ENCODE peak calls at places on chromosomes 7 and 10, in five cellular contexts. One of them, this sample, is unnamed. For H3K27me3, the result is how much of the 10 kb centered on the place peaks cover.

GRCh38 chr10:58044072-58044471 is 223.6 kb downstream of the IPMK start:
- DNase-seq in hepatocyte: no peak
- DNase-seq in AG04450: peak
- DNase-seq in breast epithelium: no peak
- DNase-seq in PC-9: no peak
- DNase-seq in this sample: no peak

GRCh38 chr10:992523-993340 is 4.5 kb downstream of the GTPBP4 start:
- DNase-seq in breast epithelium: no peak
- DNase-seq in AG04450: no peak
- DNase-seq in PC-9: no peak
- DNase-seq in hepatocyte: no peak
- DNase-seq in this sample: no peak

GRCh38 chr7:140671966-140672365 is 779 bp upstream of the ADCK2 start:
- DNase-seq in hepatocyte: no peak
- DNase-seq in AG04450: no peak
- DNase-seq in breast epithelium: no peak
- DNase-seq in PC-9: no peak
- DNase-seq in this sample: no peak

GRCh38 chr10:55747244-55747643 is 613.8 kb downstream of the ZWINT start:
- DNase-seq in breast epithelium: no peak
- DNase-seq in AG04450: no peak
- DNase-seq in hepatocyte: peak
- DNase-seq in PC-9: no peak
- DNase-seq in this sample: no peak

GRCh38 chr7:43199761-43200160 is 87.3 kb downstream of the HECW1 start:
- DNase-seq in PC-9: no peak
- DNase-seq in breast epithelium: no peak
- DNase-seq in AG04450: no peak
- DNase-seq in hepatocyte: no peak
- DNase-seq in this sample: no peak

GRCh38 chr7:130961128-130961601 is 227.2 kb upstream of the KLF14 start:
- DNase-seq in hepatocyte: no peak
- DNase-seq in AG04450: no peak
- DNase-seq in breast epithelium: no peak
- DNase-seq in PC-9: peak
- DNase-seq in this sample: no peak

GRCh38 chr10:13051126-13051694 is 48.8 kb upstream of the OPTN start:
- DNase-seq in PC-9: no peak
- DNase-seq in AG04450: no peak
- DNase-seq in hepatocyte: no peak
- DNase-seq in breast epithelium: no peak
- DNase-seq in this sample: no peak

GRCh38 chr7:137209151-137209822 is 134.2 kb downstream of the PTN start:
- DNase-seq in breast epithelium: no peak
- DNase-seq in AG04450: no peak
- DNase-seq in hepatocyte: peak
- DNase-seq in PC-9: peak
- DNase-seq in this sample: no peak

GRCh38 chr10:100356067-100357017 is 9.3 kb downstream of the SCD start:
- DNase-seq in AG04450: no peak
- DNase-seq in hepatocyte: no peak
- DNase-seq in breast epithelium: no peak
- DNase-seq in PC-9: no peak
- DNase-seq in this sample: no peak

GRCh38 chr10:126196225-126196624 is 192.1 kb downstream of the ADAM12 start:
- DNase-seq in breast epithelium: no peak
- DNase-seq in hepatocyte: no peak
- DNase-seq in PC-9: no peak
- DNase-seq in AG04450: no peak
- DNase-seq in this sample: no peak

GRCh38 chr7:30238721-30239441 is 45.5 kb upstream of the ZNRF2 start:
- DNase-seq in PC-9: peak
- DNase-seq in AG04450: no peak
- DNase-seq in breast epithelium: peak
- DNase-seq in hepatocyte: peak
- DNase-seq in this sample: peak

GRCh38 chr10:58150290-58150689 is 117.4 kb downstream of the IPMK start:
- DNase-seq in AG04450: no peak
- DNase-seq in PC-9: no peak
- DNase-seq in hepatocyte: no peak
- DNase-seq in breast epithelium: no peak
- DNase-seq in this sample: no peak

GRCh38 chr10:96017227-96017687 is 26.1 kb upstream of the CCNJ start:
- DNase-seq in breast epithelium: no peak
- DNase-seq in hepatocyte: peak
- DNase-seq in PC-9: peak
- DNase-seq in AG04450: peak
- DNase-seq in this sample: peak

GRCh38 chr10:106181491-106181890 is 983.0 kb downstream of the SORCS1 start:
- DNase-seq in hepatocyte: no peak
- DNase-seq in PC-9: no peak
- DNase-seq in AG04450: no peak
- DNase-seq in breast epithelium: no peak
- DNase-seq in this sample: no peak

GRCh38 chr10:5817322-5818047 is 4.3 kb upstream of the GDI2 start:
- DNase-seq in PC-9: no peak
- DNase-seq in AG04450: no peak
- DNase-seq in hepatocyte: no peak
- DNase-seq in breast epithelium: no peak
- DNase-seq in this sample: no peak

GRCh38 chr10:104317195-104318095 is 20.8 kb downstream of the ITPRIP start:
- DNase-seq in breast epithelium: no peak
- DNase-seq in PC-9: no peak
- DNase-seq in AG04450: no peak
- DNase-seq in hepatocyte: peak
- DNase-seq in this sample: no peak
- TF ChIP-seq CTCF in breast epithelium: no peak
- TF ChIP-seq CTCF in PC-9: no peak
- TF ChIP-seq CTCF in AG04450: peak
- TF ChIP-seq CTCF in hepatocyte: no peak
- TF ChIP-seq CTCF in this sample: no peak

GRCh38 chr7:127349881-127350280 is 42.6 kb downstream of the ZNF800 start:
- DNase-seq in PC-9: no peak
- DNase-seq in hepatocyte: no peak
- DNase-seq in breast epithelium: no peak
- DNase-seq in AG04450: no peak
- DNase-seq in this sample: no peak

GRCh38 chr7:127350586-127350985 is 41.9 kb downstream of the ZNF800 start:
- DNase-seq in breast epithelium: no peak
- DNase-seq in hepatocyte: no peak
- DNase-seq in PC-9: no peak
- DNase-seq in AG04450: no peak
- DNase-seq in this sample: no peak

GRCh38 chr7:127347567-127348246 is 44.8 kb downstream of the ZNF800 start:
- DNase-seq in breast epithelium: no peak
- DNase-seq in PC-9: peak
- DNase-seq in AG04450: peak
- DNase-seq in hepatocyte: peak
- DNase-seq in this sample: peak

GRCh38 chr7:127346575-127347256 is 45.8 kb downstream of the ZNF800 start:
- DNase-seq in breast epithelium: no peak
- DNase-seq in PC-9: no peak
- DNase-seq in AG04450: no peak
- DNase-seq in hepatocyte: no peak
- DNase-seq in this sample: no peak

GRCh38 chr7:127348247-127348631 is 44.3 kb downstream of the ZNF800 start:
- DNase-seq in breast epithelium: no peak
- DNase-seq in AG04450: no peak
- DNase-seq in PC-9: no peak
- DNase-seq in hepatocyte: no peak
- DNase-seq in this sample: no peak
- H3K4me3 ChIP-seq in breast epithelium: peak
- H3K4me3 ChIP-seq in AG04450: peak
- H3K4me3 ChIP-seq in PC-9: peak
- H3K4me3 ChIP-seq in hepatocyte: no peak
- H3K4me3 ChIP-seq in this sample: peak

GRCh38 chr10:121501796-121502195 is 96.4 kb downstream of the FGFR2 start:
- DNase-seq in breast epithelium: no peak
- DNase-seq in hepatocyte: no peak
- DNase-seq in PC-9: no peak
- DNase-seq in AG04450: no peak
- DNase-seq in this sample: no peak
- H3K27me3 ChIP-seq in breast epithelium: under half
- H3K27me3 ChIP-seq in hepatocyte: under half
- H3K27me3 ChIP-seq in PC-9: half or more
- H3K27me3 ChIP-seq in AG04450: under half
- H3K27me3 ChIP-seq in this sample: under half

DNA sequence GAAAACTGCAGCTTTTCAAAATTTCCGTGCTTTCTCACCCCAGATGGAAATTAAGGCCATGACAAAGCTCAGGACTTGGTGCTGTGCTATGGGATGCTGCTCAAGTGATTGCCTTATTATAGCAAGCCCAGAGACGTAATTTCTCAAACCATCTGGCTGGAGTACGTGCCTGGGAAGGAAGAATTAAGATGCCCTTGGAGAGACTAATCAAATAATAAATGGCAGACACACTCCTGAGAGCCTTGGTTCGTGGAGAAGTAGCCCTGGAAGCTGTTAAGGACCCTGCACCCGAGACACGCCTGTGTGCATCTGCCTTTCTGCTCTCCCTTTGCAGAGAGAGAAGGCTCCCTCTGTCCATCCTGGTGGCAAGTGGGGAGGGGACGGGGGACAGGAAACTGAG is 38.4 kb upstream of the PRLHR start:
- DNase-seq in breast epithelium: no peak
- DNase-seq in hepatocyte: no peak
- DNase-seq in PC-9: no peak
- DNase-seq in AG04450: no peak
- DNase-seq in this sample: no peak
- TF ChIP-seq CTCF in breast epithelium: no peak
- TF ChIP-seq CTCF in hepatocyte: no peak
- TF ChIP-seq CTCF in PC-9: no peak
- TF ChIP-seq CTCF in AG04450: no peak
- TF ChIP-seq CTCF in this sample: no peak

DNA sequence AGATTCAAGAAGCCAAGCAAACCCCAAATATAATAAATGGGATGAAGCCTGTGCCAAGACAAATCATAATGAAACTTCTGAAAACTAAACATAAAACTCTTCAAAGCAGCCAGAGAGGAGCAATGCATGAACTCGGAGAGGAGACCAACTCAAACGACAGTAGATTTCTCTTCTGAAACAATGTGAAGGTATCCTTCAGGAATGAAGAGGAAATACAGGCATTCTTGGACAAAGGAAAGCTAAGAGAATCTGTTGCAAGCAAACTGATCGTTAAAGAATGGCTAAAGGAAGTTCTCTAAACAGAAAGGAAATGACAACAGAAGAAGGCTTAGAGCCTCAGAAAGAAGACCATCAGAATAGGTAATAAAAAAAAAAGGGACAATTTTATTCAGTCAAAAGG is 6.6 kb downstream of the GNA12 start:
- DNase-seq in PC-9: no peak
- DNase-seq in breast epithelium: no peak
- DNase-seq in hepatocyte: no peak
- DNase-seq in AG04450: no peak
- DNase-seq in this sample: no peak
- H3K4me3 ChIP-seq in PC-9: no peak
- H3K4me3 ChIP-seq in breast epithelium: no peak
- H3K4me3 ChIP-seq in hepatocyte: no peak
- H3K4me3 ChIP-seq in AG04450: no peak
- H3K4me3 ChIP-seq in this sample: no peak

DNA sequence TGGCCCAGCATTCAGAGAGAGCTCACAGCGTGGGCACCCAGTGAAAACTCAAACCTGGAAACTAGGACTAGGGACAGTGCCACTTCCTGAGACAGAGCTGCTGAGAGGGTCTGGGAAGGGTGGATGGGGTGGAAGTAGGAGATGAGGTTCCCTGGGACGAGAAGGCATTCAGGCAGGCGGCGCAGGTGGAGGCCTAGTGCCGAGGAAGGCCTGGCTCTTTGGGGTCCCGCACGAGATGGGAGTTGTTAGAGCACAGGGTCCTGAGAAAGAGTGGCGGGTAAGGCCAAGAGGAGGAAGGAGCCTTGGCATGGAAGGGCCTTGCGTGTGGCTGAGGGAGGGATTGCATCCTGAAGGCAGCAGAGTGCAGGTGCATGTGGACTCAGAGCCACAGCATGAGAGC is 129.8 kb upstream of the SH2B2 start:
- DNase-seq in AG04450: no peak
- DNase-seq in breast epithelium: no peak
- DNase-seq in PC-9: no peak
- DNase-seq in hepatocyte: no peak
- DNase-seq in this sample: no peak
- H3K27me3 ChIP-seq in AG04450: under half
- H3K27me3 ChIP-seq in breast epithelium: under half
- H3K27me3 ChIP-seq in PC-9: under half
- H3K27me3 ChIP-seq in hepatocyte: under half
- H3K27me3 ChIP-seq in this sample: under half

GRCh38 chr7:151307536-151307935 is 34.1 kb upstream of the NUB1 start:
- DNase-seq in AG04450: no peak
- DNase-seq in PC-9: no peak
- DNase-seq in hepatocyte: no peak
- DNase-seq in breast epithelium: no peak
- DNase-seq in this sample: no peak
- TF ChIP-seq CTCF in AG04450: no peak
- TF ChIP-seq CTCF in PC-9: no peak
- TF ChIP-seq CTCF in hepatocyte: no peak
- TF ChIP-seq CTCF in breast epithelium: no peak
- TF ChIP-seq CTCF in this sample: no peak

GRCh38 chr10:62307635-62308034 is 39.0 kb upstream of the RTKN2 start:
- DNase-seq in breast epithelium: no peak
- DNase-seq in hepatocyte: no peak
- DNase-seq in AG04450: no peak
- DNase-seq in PC-9: no peak
- DNase-seq in this sample: no peak

GRCh38 chr10:62306663-62307062 is 38.0 kb upstream of the RTKN2 start:
- DNase-seq in AG04450: no peak
- DNase-seq in hepatocyte: no peak
- DNase-seq in breast epithelium: no peak
- DNase-seq in PC-9: no peak
- DNase-seq in this sample: peak

GRCh38 chr10:62305813-62306212 is 37.2 kb upstream of the RTKN2 start:
- DNase-seq in AG04450: no peak
- DNase-seq in hepatocyte: no peak
- DNase-seq in PC-9: no peak
- DNase-seq in breast epithelium: no peak
- DNase-seq in this sample: no peak

GRCh38 chr10:62302760-62303159 is 34.1 kb upstream of the RTKN2 start:
- DNase-seq in PC-9: peak
- DNase-seq in hepatocyte: no peak
- DNase-seq in AG04450: no peak
- DNase-seq in breast epithelium: no peak
- DNase-seq in this sample: no peak

DNA sequence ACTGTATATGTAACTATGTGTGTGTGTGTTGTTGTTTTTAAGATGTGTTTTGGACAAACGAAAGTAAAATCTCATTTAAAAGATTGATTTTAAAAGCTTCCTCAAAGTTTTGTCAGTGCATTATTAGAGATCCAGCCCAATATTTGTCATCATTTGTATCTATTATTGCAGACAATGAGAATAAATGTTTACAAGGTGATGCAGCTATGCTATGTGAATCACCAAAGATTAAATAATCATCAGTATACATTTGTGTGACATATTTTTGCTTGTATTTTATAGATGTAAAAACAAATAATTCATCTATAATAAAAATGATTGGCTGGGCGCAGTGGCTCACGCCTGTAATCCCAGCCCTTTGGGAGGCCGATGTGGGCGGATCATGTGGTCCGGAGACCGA is 35.3 kb upstream of the RTKN2 start:
- DNase-seq in PC-9: no peak
- DNase-seq in AG04450: no peak
- DNase-seq in breast epithelium: no peak
- DNase-seq in hepatocyte: no peak
- DNase-seq in this sample: no peak
- H3K4me3 ChIP-seq in PC-9: no peak
- H3K4me3 ChIP-seq in AG04450: no peak
- H3K4me3 ChIP-seq in breast epithelium: no peak
- H3K4me3 ChIP-seq in hepatocyte: no peak
- H3K4me3 ChIP-seq in this sample: no peak

GRCh38 chr7:104551226-104551625 is 222.8 kb downstream of the LHFPL3 start:
- DNase-seq in breast epithelium: no peak
- DNase-seq in AG04450: no peak
- DNase-seq in hepatocyte: no peak
- DNase-seq in PC-9: no peak
- DNase-seq in this sample: no peak
- H3K27me3 ChIP-seq in breast epithelium: under half
- H3K27me3 ChIP-seq in AG04450: under half
- H3K27me3 ChIP-seq in hepatocyte: under half
- H3K27me3 ChIP-seq in PC-9: under half
- H3K27me3 ChIP-seq in this sample: under half

This sample was measured in dorsolateral prefrontal cortex.